ENCODE peak calls at places on chromosomes 5 and 9, in eight cellular contexts. A is C1 segment of cervical spinal cord; O is heart left ventricle; I is spleen; M is stimulated activated naive CD8-positive, alpha-beta T cell treated with anti-CD3 and anti-CD28 coated beads, Interleukin-15, amount 100 ng/mL, for 72 hours; U is SJSA1; K is fibroblast of villous mesenchyme; R is tibial artery. J is an unnamed sample.

GRCh38 chr5:66307647-66308257 is 163.7 kb downstream of the SREK1 start:
- DNase-seq in A (no peak), O (no peak), I (no peak), M (peak; percentile 12), U (peak; percentile 42), K (peak; percentile 66), R (no peak), J (peak; percentile 24)

GRCh38 chr5:175654346-175654745 is 3.5 kb upstream of the HRH2 start:
- DNase-seq in A (no peak), O (no peak), I (no peak), M (no peak), U (no peak), K (no peak), R (no peak), J (no peak)

GRCh38 chr5:44952376-44952775 is 143.6 kb downstream of the MRPS30 start:
- DNase-seq in A (no peak), O (no peak), I (no peak), M (no peak), U (peak; percentile 15), K (peak; percentile 1), R (no peak), J (no peak)

GRCh38 chr9:33447404-33448158 is at the start of gene AQP3:
- DNase-seq in A (peak; percentile 35), O (peak; percentile 67), I (peak; percentile 93), M (peak; percentile 64), U (no peak), K (peak; percentile 37), R (peak; percentile 38), J (peak; percentile 74)

GRCh38 chr9:128409450-128409849 is 11.2 kb upstream of the CERCAM start:
- DNase-seq in A (no peak), O (no peak), I (no peak), M (no peak), U (no peak), K (no peak), R (no peak), J (no peak)

GRCh38 chr5:56815657-56816545 is 552 bp downstream of the MAP3K1 start:
- DNase-seq in A (peak; percentile 89), O (peak; percentile 56), I (peak; percentile 93), M (peak; percentile 78), U (peak; percentile 76), K (peak; percentile 45), R (peak; percentile 33), J (peak; percentile 30)

GRCh38 chr5:9467199-9468069 is 78.4 kb downstream of the SEMA5A start:
- DNase-seq in A (no peak), O (no peak), I (no peak), M (no peak), U (no peak), K (no peak), R (no peak), J (no peak)

GRCh38 chr9:127650511-127650910 is 38.4 kb downstream of the STXBP1 start:
- DNase-seq in A (no peak), O (no peak), I (no peak), M (no peak), U (no peak), K (no peak), R (no peak), J (no peak)

GRCh38 chr5:69364414-69364813 is 4.9 kb downstream of the AK6 start:
- DNase-seq in A (no peak), O (no peak), I (no peak), M (no peak), U (no peak), K (no peak), R (no peak), J (no peak)